ENCODE peak calls at places on chromosomes 11 and 22, in five cellular contexts. One of them, this sample, is unnamed. For H3K4me1, the result is how much of the 10 kb centered on the place peaks cover.

GRCh38 chr11:10303558-10304363 is 1.1 kb upstream of the ADM start:
- DNase-seq in A673: peak
- DNase-seq in lower lobe of right lung: peak
- DNase-seq in cardiac muscle cell: peak
- DNase-seq in left lung: peak
- DNase-seq in this sample: peak

GRCh38 chr11:27735281-27735680 is 35.0 kb upstream of the BDNF start:
- DNase-seq in A673: no peak
- DNase-seq in lower lobe of right lung: no peak
- DNase-seq in cardiac muscle cell: peak
- DNase-seq in left lung: no peak
- DNase-seq in this sample: no peak

GRCh38 chr11:2507945-2508749 is 63.3 kb downstream of the KCNQ1 start:
- DNase-seq in A673: no peak
- DNase-seq in lower lobe of right lung: no peak
- DNase-seq in cardiac muscle cell: no peak
- DNase-seq in left lung: no peak
- DNase-seq in this sample: peak

GRCh38 chr22:48319321-48320047 is 1508.2 kb downstream of the BRD1 start:
- DNase-seq in A673: no peak
- DNase-seq in lower lobe of right lung: peak
- DNase-seq in cardiac muscle cell: no peak
- DNase-seq in left lung: peak
- DNase-seq in this sample: no peak

GRCh38 chr11:27524155-27524554 is 17.6 kb upstream of the LIN7C start:
- DNase-seq in A673: peak
- DNase-seq in lower lobe of right lung: no peak
- DNase-seq in cardiac muscle cell: peak
- DNase-seq in left lung: no peak
- DNase-seq in this sample: no peak

GRCh38 chr11:18222814-18223421 is 13.7 kb downstream of the SAA4 start:
- DNase-seq in A673: no peak
- DNase-seq in lower lobe of right lung: no peak
- DNase-seq in cardiac muscle cell: no peak
- DNase-seq in left lung: no peak
- DNase-seq in this sample: no peak

GRCh38 chr11:71930556-71931244 is 1.9 kb downstream of the RNF121 start:
- DNase-seq in A673: no peak
- DNase-seq in lower lobe of right lung: no peak
- DNase-seq in cardiac muscle cell: peak
- DNase-seq in left lung: no peak
- DNase-seq in this sample: no peak

GRCh38 chr11:79259800-79260199 is 181.0 kb downstream of the TENM4 start:
- DNase-seq in A673: no peak
- DNase-seq in lower lobe of right lung: no peak
- DNase-seq in cardiac muscle cell: peak
- DNase-seq in left lung: no peak
- DNase-seq in this sample: no peak

GRCh38 chr11:69123593-69124545 is 31.9 kb upstream of the SMIM38 start:
- DNase-seq in A673: no peak
- DNase-seq in lower lobe of right lung: peak
- DNase-seq in cardiac muscle cell: no peak
- DNase-seq in left lung: no peak
- DNase-seq in this sample: peak

GRCh38 chr22:37329239-37330140 is 47.2 kb downstream of the CYTH4 start:
- DNase-seq in A673: no peak
- DNase-seq in lower lobe of right lung: no peak
- DNase-seq in cardiac muscle cell: no peak
- DNase-seq in left lung: no peak
- DNase-seq in this sample: no peak

GRCh38 chr11:71472941-71473792 is 20.2 kb downstream of the NADSYN1 start:
- DNase-seq in A673: no peak
- DNase-seq in lower lobe of right lung: no peak
- DNase-seq in cardiac muscle cell: no peak
- DNase-seq in left lung: no peak
- DNase-seq in this sample: no peak

DNA sequence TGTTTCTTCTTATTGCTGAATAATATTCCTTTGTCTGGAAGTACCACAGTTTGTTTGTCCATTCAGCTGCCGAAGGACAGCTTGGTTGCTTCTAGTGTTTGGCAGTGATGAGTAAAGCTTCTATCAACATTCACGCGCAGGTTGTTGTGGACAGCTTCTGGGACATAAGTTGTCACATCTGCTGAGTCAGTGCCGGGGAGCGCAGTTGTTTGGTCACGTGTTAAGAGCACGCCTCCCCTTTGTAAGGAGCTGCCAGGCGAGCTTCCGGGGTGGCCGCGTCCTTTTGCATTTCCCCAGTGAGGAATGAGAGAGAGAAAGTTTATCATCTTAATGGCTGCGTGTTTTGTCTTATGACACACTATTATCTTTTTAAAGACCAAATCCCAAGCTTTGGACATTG is 30.3 kb downstream of the SAMM50 start:
- DNase-seq in A673: no peak
- DNase-seq in lower lobe of right lung: peak
- DNase-seq in cardiac muscle cell: peak
- DNase-seq in left lung: no peak
- DNase-seq in this sample: no peak
- H3K27ac ChIP-seq in A673: no peak
- H3K27ac ChIP-seq in lower lobe of right lung: no peak
- H3K27ac ChIP-seq in cardiac muscle cell: no peak
- H3K27ac ChIP-seq in left lung: no peak
- H3K27ac ChIP-seq in this sample: no peak

DNA sequence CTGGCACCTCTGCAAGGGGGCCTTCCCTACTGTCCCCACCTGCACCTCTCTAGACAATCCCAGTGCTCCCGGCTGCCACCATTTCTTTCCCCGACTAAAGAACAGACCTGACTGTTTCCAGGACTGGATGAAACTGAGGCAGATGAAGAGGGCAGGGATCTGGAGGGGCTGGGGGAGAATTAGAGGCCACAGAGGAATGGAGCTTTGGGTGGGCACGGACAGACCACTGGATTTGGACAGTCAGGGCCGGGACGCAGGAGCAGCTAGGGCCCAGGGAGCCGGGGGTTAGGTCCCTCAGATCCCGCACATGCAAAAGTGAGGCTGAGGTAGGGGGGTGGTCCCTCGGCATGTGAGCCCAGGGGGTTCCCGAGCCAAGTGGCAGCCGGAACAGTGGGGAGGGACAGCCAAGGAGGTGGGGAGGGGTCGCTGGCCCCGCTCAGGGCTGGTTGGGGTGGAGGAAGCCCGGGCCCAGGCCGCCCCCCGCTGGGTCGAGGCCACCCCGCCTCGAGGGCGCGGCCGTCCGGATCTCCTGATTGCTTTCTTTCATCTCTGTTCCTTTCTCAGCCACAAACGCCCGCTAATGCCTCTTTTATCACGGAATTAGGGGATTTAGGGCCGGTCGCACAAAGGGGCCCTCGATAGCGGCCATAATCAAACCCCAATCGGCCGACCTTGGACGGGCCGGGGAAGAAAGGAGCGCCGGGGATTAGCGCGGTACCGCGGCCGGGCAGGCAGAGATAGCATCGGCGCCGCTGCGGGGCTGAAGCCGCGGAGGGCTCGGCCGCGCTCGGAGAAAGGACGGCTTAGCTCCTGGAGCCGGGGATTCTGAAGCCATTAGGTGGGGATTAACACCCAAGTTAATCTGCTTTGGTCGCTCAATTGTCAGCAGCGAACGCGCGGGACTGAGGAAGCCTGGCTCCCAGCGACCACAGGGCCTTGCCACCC is 9.3 kb downstream of the SLC25A1 start:
- DNase-seq in A673: no peak
- DNase-seq in lower lobe of right lung: no peak
- DNase-seq in cardiac muscle cell: peak
- DNase-seq in left lung: no peak
- DNase-seq in this sample: no peak
- H3K4me3 ChIP-seq in A673: peak
- H3K4me3 ChIP-seq in lower lobe of right lung: peak
- H3K4me3 ChIP-seq in cardiac muscle cell: no peak
- H3K4me3 ChIP-seq in left lung: no peak
- H3K4me3 ChIP-seq in this sample: peak

DNA sequence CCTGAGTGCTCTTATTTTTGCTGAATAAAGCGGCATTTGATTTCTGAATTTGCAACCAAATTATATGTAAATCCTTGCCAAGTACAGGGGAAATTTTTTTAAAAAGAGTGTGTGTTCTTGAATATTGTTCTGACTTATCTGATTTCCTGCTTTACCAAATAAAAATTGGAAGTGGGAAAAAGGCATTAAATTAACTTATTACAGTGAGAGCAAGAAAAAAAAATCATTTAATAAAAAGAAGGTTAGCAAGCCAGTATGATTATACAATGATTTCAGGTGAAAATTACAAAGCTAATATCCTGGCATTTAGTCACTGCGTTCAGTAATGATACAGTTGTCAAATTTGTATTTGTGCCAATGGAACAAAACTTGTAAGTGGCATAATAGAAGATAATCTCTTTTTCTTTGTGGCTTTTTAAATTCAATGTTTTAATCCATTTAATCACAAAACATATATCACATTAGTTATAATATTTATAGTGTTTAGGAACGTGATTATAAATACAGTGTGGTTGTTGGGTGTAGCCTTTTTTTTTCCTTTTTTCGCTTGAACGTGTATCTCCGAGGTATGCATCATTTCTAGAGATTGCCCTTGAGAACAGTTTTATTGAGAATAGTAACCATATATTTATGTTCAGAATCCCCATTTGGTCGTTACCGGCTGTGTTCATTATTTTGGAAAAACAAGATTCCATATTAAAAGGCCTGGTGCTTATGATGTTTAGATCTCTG is 82.0 kb upstream of the PPARA start:
- DNase-seq in A673: peak
- DNase-seq in lower lobe of right lung: no peak
- DNase-seq in cardiac muscle cell: no peak
- DNase-seq in left lung: no peak
- DNase-seq in this sample: no peak
- H3K4me1 ChIP-seq in A673: under half
- H3K4me1 ChIP-seq in lower lobe of right lung: half or more
- H3K4me1 ChIP-seq in cardiac muscle cell: under half
- H3K4me1 ChIP-seq in left lung: half or more
- H3K4me1 ChIP-seq in this sample: under half

GRCh38 chr22:43110927-43111623 is 525 bp downstream of the BIK start:
- DNase-seq in A673: no peak
- DNase-seq in lower lobe of right lung: peak
- DNase-seq in cardiac muscle cell: no peak
- DNase-seq in left lung: peak
- DNase-seq in this sample: no peak
- H3K27ac ChIP-seq in A673: no peak
- H3K27ac ChIP-seq in lower lobe of right lung: peak
- H3K27ac ChIP-seq in cardiac muscle cell: no peak
- H3K27ac ChIP-seq in left lung: no peak
- H3K27ac ChIP-seq in this sample: no peak

GRCh38 chr11:78190374-78190773 is 1.7 kb downstream of the USP35 start:
- DNase-seq in A673: no peak
- DNase-seq in lower lobe of right lung: no peak
- DNase-seq in cardiac muscle cell: no peak
- DNase-seq in left lung: no peak
- DNase-seq in this sample: no peak
- H3K4me3 ChIP-seq in A673: no peak
- H3K4me3 ChIP-seq in lower lobe of right lung: no peak
- H3K4me3 ChIP-seq in cardiac muscle cell: no peak
- H3K4me3 ChIP-seq in left lung: no peak
- H3K4me3 ChIP-seq in this sample: no peak

GRCh38 chr22:46105494-46106278 is 44.6 kb upstream of the PPARA start:
- DNase-seq in A673: no peak
- DNase-seq in lower lobe of right lung: no peak
- DNase-seq in cardiac muscle cell: peak
- DNase-seq in left lung: peak
- DNase-seq in this sample: peak
- H3K4me1 ChIP-seq in A673: under half
- H3K4me1 ChIP-seq in lower lobe of right lung: half or more
- H3K4me1 ChIP-seq in cardiac muscle cell: under half
- H3K4me1 ChIP-seq in left lung: half or more
- H3K4me1 ChIP-seq in this sample: under half

GRCh38 chr22:29207231-29207550 is 1.5 kb downstream of the EMID1 start:
- DNase-seq in A673: no peak
- DNase-seq in lower lobe of right lung: no peak
- DNase-seq in cardiac muscle cell: no peak
- DNase-seq in left lung: no peak
- DNase-seq in this sample: no peak

GRCh38 chr22:29209624-29209929 is 3.9 kb downstream of the EMID1 start:
- DNase-seq in A673: no peak
- DNase-seq in lower lobe of right lung: no peak
- DNase-seq in cardiac muscle cell: no peak
- DNase-seq in left lung: no peak
- DNase-seq in this sample: no peak

GRCh38 chr22:29207562-29208501 is 2.1 kb downstream of the EMID1 start:
- DNase-seq in A673: no peak
- DNase-seq in lower lobe of right lung: no peak
- DNase-seq in cardiac muscle cell: no peak
- DNase-seq in left lung: no peak
- DNase-seq in this sample: no peak

GRCh38 chr22:29208502-29208862 is 2.8 kb downstream of the EMID1 start:
- DNase-seq in A673: no peak
- DNase-seq in lower lobe of right lung: no peak
- DNase-seq in cardiac muscle cell: no peak
- DNase-seq in left lung: no peak
- DNase-seq in this sample: no peak

DNA sequence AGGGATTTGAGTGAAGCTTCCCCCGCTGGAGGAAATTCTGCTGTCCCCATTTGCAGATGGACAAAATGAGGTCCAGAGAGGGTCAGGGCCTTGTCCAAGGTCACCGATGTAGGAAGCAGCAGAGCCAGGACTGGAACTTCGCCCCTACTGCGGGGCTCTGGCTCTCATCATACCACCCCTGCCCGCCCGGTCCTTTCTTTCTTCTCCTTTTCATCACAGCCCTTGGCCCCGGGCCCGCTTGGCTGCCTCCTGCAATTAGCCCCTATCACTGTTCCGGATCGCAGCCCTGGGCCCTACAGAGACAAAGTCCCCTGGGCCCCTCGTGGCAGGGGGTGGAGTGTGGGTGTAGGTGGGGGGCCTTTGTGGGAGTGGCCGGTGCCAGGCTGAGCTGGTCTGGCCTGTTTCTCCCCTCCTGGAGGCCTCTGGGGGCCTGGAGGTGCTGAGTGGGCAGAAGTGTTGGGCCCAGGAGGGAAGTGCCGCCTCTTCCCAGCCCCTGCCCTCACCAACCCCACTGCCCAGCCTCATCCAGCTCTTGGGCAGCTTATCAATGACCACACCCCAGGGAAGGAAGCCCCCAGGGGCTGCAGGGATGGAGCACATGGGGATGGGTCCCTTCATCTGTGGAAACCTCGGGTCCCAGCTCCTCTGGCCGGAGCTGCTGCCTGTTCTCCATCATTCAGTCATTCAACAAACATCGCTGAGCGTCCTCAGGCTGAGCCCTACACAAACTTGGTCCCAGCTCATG is 3.4 kb downstream of the EMID1 start:
- DNase-seq in A673: no peak
- DNase-seq in lower lobe of right lung: no peak
- DNase-seq in cardiac muscle cell: no peak
- DNase-seq in left lung: no peak
- DNase-seq in this sample: no peak
- H3K27ac ChIP-seq in A673: no peak
- H3K27ac ChIP-seq in lower lobe of right lung: no peak
- H3K27ac ChIP-seq in cardiac muscle cell: no peak
- H3K27ac ChIP-seq in left lung: no peak
- H3K27ac ChIP-seq in this sample: no peak

This sample was measured in right cardiac atrium.